ENCODE peak calls at places on chromosomes 6 and 20, in six cellular contexts. One of them, this sample, is unnamed.

GRCh38 chr20:7926767-7927166 is 13.5 kb downstream of the HAO1 start:
- DNase-seq in hepatocyte: peak
- DNase-seq in OCI-LY7: peak
- DNase-seq in neural progenitor cell: peak
- DNase-seq in mesenchymal stem cell: peak
- DNase-seq in GM23248: peak
- DNase-seq in this sample: no peak

GRCh38 chr6:44253307-44254101 is 3.8 kb downstream of the SLC35B2 start:
- DNase-seq in GM23248: peak
- DNase-seq in mesenchymal stem cell: peak
- DNase-seq in neural progenitor cell: peak
- DNase-seq in OCI-LY7: peak
- DNase-seq in hepatocyte: peak
- DNase-seq in this sample: peak

GRCh38 chr20:56442381-56443365 is 25.8 kb upstream of the RTF2 start:
- DNase-seq in hepatocyte: no peak
- DNase-seq in neural progenitor cell: no peak
- DNase-seq in mesenchymal stem cell: peak
- DNase-seq in OCI-LY7: no peak
- DNase-seq in GM23248: no peak
- DNase-seq in this sample: no peak

GRCh38 chr6:62640749-62641148 is 354.7 kb upstream of the KHDRBS2 start:
- DNase-seq in mesenchymal stem cell: no peak
- DNase-seq in OCI-LY7: no peak
- DNase-seq in neural progenitor cell: no peak
- DNase-seq in hepatocyte: no peak
- DNase-seq in GM23248: no peak
- DNase-seq in this sample: no peak

GRCh38 chr6:26235240-26235730 is 129.7 kb upstream of the BTN3A2 start:
- DNase-seq in GM23248: no peak
- DNase-seq in OCI-LY7: peak
- DNase-seq in neural progenitor cell: no peak
- DNase-seq in hepatocyte: no peak
- DNase-seq in mesenchymal stem cell: no peak
- DNase-seq in this sample: no peak

GRCh38 chr6:166097914-166098522 is 69.6 kb downstream of the TBXT start:
- DNase-seq in mesenchymal stem cell: peak
- DNase-seq in neural progenitor cell: peak
- DNase-seq in hepatocyte: peak
- DNase-seq in GM23248: peak
- DNase-seq in OCI-LY7: no peak
- DNase-seq in this sample: peak

GRCh38 chr6:62059898-62060297 is 226.1 kb downstream of the KHDRBS2 start:
- DNase-seq in GM23248: no peak
- DNase-seq in hepatocyte: no peak
- DNase-seq in mesenchymal stem cell: no peak
- DNase-seq in neural progenitor cell: no peak
- DNase-seq in OCI-LY7: no peak
- DNase-seq in this sample: no peak

GRCh38 chr6:26205161-26205624 is 118.0 kb downstream of the HFE start:
- DNase-seq in mesenchymal stem cell: peak
- DNase-seq in GM23248: peak
- DNase-seq in neural progenitor cell: peak
- DNase-seq in OCI-LY7: peak
- DNase-seq in hepatocyte: peak
- DNase-seq in this sample: peak

GRCh38 chr6:122580731-122581130 is 29.5 kb upstream of the PKIB start:
- DNase-seq in GM23248: peak
- DNase-seq in OCI-LY7: no peak
- DNase-seq in mesenchymal stem cell: peak
- DNase-seq in neural progenitor cell: no peak
- DNase-seq in hepatocyte: no peak
- DNase-seq in this sample: no peak

GRCh38 chr6:114421219-114421618 is 78.4 kb upstream of the HS3ST5 start:
- DNase-seq in OCI-LY7: no peak
- DNase-seq in mesenchymal stem cell: no peak
- DNase-seq in hepatocyte: no peak
- DNase-seq in GM23248: no peak
- DNase-seq in neural progenitor cell: no peak
- DNase-seq in this sample: no peak

GRCh38 chr6:43771210-43771857 is 1.3 kb downstream of the VEGFA start:
- DNase-seq in mesenchymal stem cell: peak
- DNase-seq in GM23248: peak
- DNase-seq in hepatocyte: peak
- DNase-seq in OCI-LY7: peak
- DNase-seq in neural progenitor cell: peak
- DNase-seq in this sample: peak

GRCh38 chr6:159117031-159117430 is 52.2 kb upstream of the FNDC1 start:
- DNase-seq in GM23248: peak
- DNase-seq in hepatocyte: no peak
- DNase-seq in neural progenitor cell: no peak
- DNase-seq in mesenchymal stem cell: no peak
- DNase-seq in OCI-LY7: no peak
- DNase-seq in this sample: no peak

GRCh38 chr6:122947355-122947754 is 48.7 kb upstream of the CLVS2 start:
- DNase-seq in mesenchymal stem cell: peak
- DNase-seq in hepatocyte: peak
- DNase-seq in GM23248: peak
- DNase-seq in neural progenitor cell: peak
- DNase-seq in OCI-LY7: no peak
- DNase-seq in this sample: no peak

GRCh38 chr6:111563581-111563980 is 42.1 kb downstream of the TRAF3IP2 start:
- DNase-seq in mesenchymal stem cell: no peak
- DNase-seq in neural progenitor cell: no peak
- DNase-seq in OCI-LY7: no peak
- DNase-seq in hepatocyte: no peak
- DNase-seq in GM23248: no peak
- DNase-seq in this sample: no peak

GRCh38 chr20:48921883-48922867 is 664 bp downstream of the ARFGEF2 start:
- DNase-seq in neural progenitor cell: no peak
- DNase-seq in OCI-LY7: peak
- DNase-seq in mesenchymal stem cell: peak
- DNase-seq in GM23248: peak
- DNase-seq in hepatocyte: peak
- DNase-seq in this sample: peak

GRCh38 chr20:56467969-56468316 is 484 bp upstream of the RTF2 start:
- DNase-seq in GM23248: no peak
- DNase-seq in OCI-LY7: peak
- DNase-seq in mesenchymal stem cell: no peak
- DNase-seq in hepatocyte: no peak
- DNase-seq in neural progenitor cell: no peak
- DNase-seq in this sample: no peak

GRCh38 chr6:81241126-81241525 is 511.4 kb downstream of the TENT5A start:
- DNase-seq in OCI-LY7: no peak
- DNase-seq in neural progenitor cell: no peak
- DNase-seq in GM23248: peak
- DNase-seq in hepatocyte: no peak
- DNase-seq in mesenchymal stem cell: peak
- DNase-seq in this sample: no peak
- H2AFZ ChIP-seq in OCI-LY7: no peak
- H2AFZ ChIP-seq in neural progenitor cell: no peak
- H2AFZ ChIP-seq in GM23248: peak
- H2AFZ ChIP-seq in hepatocyte: no peak
- H2AFZ ChIP-seq in mesenchymal stem cell: no peak
- H2AFZ ChIP-seq in this sample: peak

DNA sequence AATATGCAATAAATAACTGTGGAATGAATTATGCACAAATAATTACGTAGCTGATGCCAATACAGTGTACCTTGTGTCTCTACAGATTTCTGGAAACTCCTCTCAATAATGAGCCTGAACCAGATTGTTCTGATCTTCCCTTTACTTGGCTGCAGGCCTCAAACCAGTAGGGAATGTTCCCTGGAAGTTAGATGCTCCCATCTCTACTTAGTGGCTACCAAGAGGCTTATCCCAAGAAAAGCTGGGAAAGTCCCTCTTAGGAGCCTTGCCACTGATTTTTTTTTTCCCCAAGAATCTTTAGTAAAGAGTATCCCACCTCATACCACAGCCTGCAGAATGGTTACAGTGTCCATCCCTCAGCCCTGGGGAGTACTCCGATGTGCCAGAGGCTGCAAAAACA is 702.1 kb downstream of the RFPL4B start:
- DNase-seq in neural progenitor cell: no peak
- DNase-seq in hepatocyte: no peak
- DNase-seq in OCI-LY7: no peak
- DNase-seq in mesenchymal stem cell: no peak
- DNase-seq in GM23248: no peak
- DNase-seq in this sample: no peak
- H2AFZ ChIP-seq in neural progenitor cell: peak
- H2AFZ ChIP-seq in hepatocyte: no peak
- H2AFZ ChIP-seq in OCI-LY7: no peak
- H2AFZ ChIP-seq in mesenchymal stem cell: no peak
- H2AFZ ChIP-seq in GM23248: peak
- H2AFZ ChIP-seq in this sample: no peak

DNA sequence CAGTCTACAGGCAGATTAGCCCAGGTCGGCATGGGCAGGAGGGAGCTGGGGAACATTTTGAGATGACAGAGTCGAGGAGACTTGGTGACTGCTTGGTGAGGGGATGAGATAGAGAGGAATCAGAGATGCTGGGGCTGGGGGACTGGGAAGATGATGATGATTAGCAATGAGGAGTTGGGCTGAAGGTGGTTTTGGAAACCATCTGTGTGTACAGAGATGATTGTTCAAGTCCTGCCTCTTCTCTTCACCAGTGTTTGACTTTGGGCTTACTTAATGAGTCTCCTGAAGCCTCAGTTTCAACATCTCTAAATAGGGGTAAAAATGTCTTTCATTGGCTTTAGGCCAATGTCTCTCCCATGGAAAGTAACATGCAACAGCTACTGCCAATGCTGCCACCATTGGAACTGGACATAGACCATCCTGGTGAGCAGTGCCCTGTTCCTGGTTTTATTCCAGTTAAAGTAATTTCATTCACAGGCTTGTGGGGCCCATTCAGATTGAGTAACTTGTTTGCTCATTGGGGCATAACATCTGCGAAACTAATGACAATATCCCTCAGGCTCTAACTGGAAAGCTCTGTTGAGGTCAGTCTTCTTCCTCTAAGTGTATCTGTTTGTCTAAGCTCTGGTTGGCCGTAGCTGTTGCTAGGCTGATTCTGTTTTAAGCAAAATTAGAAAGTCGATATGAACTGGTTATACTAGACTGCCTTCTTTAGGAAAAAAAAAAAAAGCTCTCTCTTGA is 99.1 kb downstream of the ARMC2 start:
- DNase-seq in GM23248: peak
- DNase-seq in neural progenitor cell: no peak
- DNase-seq in OCI-LY7: no peak
- DNase-seq in hepatocyte: peak
- DNase-seq in mesenchymal stem cell: peak
- DNase-seq in this sample: peak
- H2AFZ ChIP-seq in GM23248: no peak
- H2AFZ ChIP-seq in neural progenitor cell: no peak
- H2AFZ ChIP-seq in OCI-LY7: no peak
- H2AFZ ChIP-seq in hepatocyte: no peak
- H2AFZ ChIP-seq in mesenchymal stem cell: no peak
- H2AFZ ChIP-seq in this sample: no peak

GRCh38 chr6:25038300-25038699 is 102.5 kb upstream of the RIPOR2 start:
- DNase-seq in GM23248: no peak
- DNase-seq in hepatocyte: no peak
- DNase-seq in OCI-LY7: no peak
- DNase-seq in mesenchymal stem cell: no peak
- DNase-seq in neural progenitor cell: no peak
- DNase-seq in this sample: no peak

GRCh38 chr6:25042984-25043725 is 107.4 kb upstream of the RIPOR2 start:
- DNase-seq in GM23248: no peak
- DNase-seq in hepatocyte: no peak
- DNase-seq in mesenchymal stem cell: no peak
- DNase-seq in OCI-LY7: no peak
- DNase-seq in neural progenitor cell: no peak
- DNase-seq in this sample: no peak

GRCh38 chr6:25038992-25039391 is 103.2 kb upstream of the RIPOR2 start:
- DNase-seq in OCI-LY7: peak
- DNase-seq in neural progenitor cell: no peak
- DNase-seq in mesenchymal stem cell: no peak
- DNase-seq in GM23248: no peak
- DNase-seq in hepatocyte: no peak
- DNase-seq in this sample: peak

GRCh38 chr6:25041676-25042598 is 106.2 kb upstream of the RIPOR2 start:
- DNase-seq in OCI-LY7: peak
- DNase-seq in GM23248: no peak
- DNase-seq in neural progenitor cell: no peak
- DNase-seq in hepatocyte: no peak
- DNase-seq in mesenchymal stem cell: no peak
- DNase-seq in this sample: no peak

GRCh38 chr6:25042599-25042936 is 106.8 kb upstream of the RIPOR2 start:
- DNase-seq in OCI-LY7: peak
- DNase-seq in hepatocyte: no peak
- DNase-seq in neural progenitor cell: no peak
- DNase-seq in mesenchymal stem cell: no peak
- DNase-seq in GM23248: no peak
- DNase-seq in this sample: no peak
- H2AFZ ChIP-seq in OCI-LY7: peak
- H2AFZ ChIP-seq in hepatocyte: no peak
- H2AFZ ChIP-seq in neural progenitor cell: no peak
- H2AFZ ChIP-seq in mesenchymal stem cell: no peak
- H2AFZ ChIP-seq in GM23248: no peak
- H2AFZ ChIP-seq in this sample: no peak

GRCh38 chr20:41316602-41317535 is 662 bp downstream of the ZHX3 start:
- DNase-seq in GM23248: peak
- DNase-seq in hepatocyte: peak
- DNase-seq in OCI-LY7: peak
- DNase-seq in neural progenitor cell: peak
- DNase-seq in mesenchymal stem cell: peak
- DNase-seq in this sample: peak

GRCh38 chr20:41316009-41316408 is 1.5 kb downstream of the ZHX3 start:
- DNase-seq in GM23248: peak
- DNase-seq in neural progenitor cell: no peak
- DNase-seq in mesenchymal stem cell: peak
- DNase-seq in OCI-LY7: no peak
- DNase-seq in hepatocyte: no peak
- DNase-seq in this sample: peak

GRCh38 chr20:41317536-41318270 is at the start of gene ZHX3:
- DNase-seq in OCI-LY7: peak
- DNase-seq in hepatocyte: peak
- DNase-seq in mesenchymal stem cell: peak
- DNase-seq in GM23248: peak
- DNase-seq in neural progenitor cell: peak
- DNase-seq in this sample: peak

GRCh38 chr20:41318271-41318649 is 729 bp upstream of the ZHX3 start:
- DNase-seq in mesenchymal stem cell: no peak
- DNase-seq in hepatocyte: peak
- DNase-seq in neural progenitor cell: no peak
- DNase-seq in GM23248: no peak
- DNase-seq in OCI-LY7: no peak
- DNase-seq in this sample: no peak

DNA sequence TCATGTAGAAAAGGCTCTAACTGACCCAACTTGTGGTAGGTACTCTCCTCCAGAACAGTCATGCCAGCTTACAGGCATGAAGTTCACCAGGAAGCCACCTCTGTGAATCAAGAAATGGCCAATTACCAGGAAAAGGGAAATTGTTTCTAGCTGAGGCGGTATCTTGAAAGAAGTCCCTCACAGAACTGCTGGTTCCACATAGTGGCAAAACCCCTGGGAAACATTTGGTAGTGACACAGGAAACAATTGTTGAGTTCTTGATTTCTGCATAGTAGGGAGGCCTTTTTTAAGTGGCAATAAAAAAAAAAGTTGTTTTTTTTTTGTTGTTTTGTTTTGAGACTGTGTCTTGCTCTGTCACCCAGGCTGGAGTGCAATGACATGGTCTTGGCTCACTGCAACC is 3.5 kb upstream of the ZHX3 start:
- DNase-seq in GM23248: no peak
- DNase-seq in mesenchymal stem cell: no peak
- DNase-seq in OCI-LY7: no peak
- DNase-seq in hepatocyte: no peak
- DNase-seq in neural progenitor cell: no peak
- DNase-seq in this sample: no peak
- H2AFZ ChIP-seq in GM23248: peak
- H2AFZ ChIP-seq in mesenchymal stem cell: no peak
- H2AFZ ChIP-seq in OCI-LY7: no peak
- H2AFZ ChIP-seq in hepatocyte: no peak
- H2AFZ ChIP-seq in neural progenitor cell: no peak
- H2AFZ ChIP-seq in this sample: no peak

This sample was measured in osteoblast.